ENCODE peak calls at places on chromosomes 5 and 9, in ten cellular contexts. One of them, this sample, is unnamed.

GRCh38 chr5:60487885-60488425 is 212.0 kb downstream of the DEPDC1B start:
- DNase-seq in NCI-H460: peak; percentile 82
- DNase-seq in brain pericyte: no peak
- DNase-seq in suprapubic skin: no peak
- DNase-seq in HuH-7.5: no peak
- DNase-seq in hepatic stellate cell: no peak
- DNase-seq in nephron progenitor cell: no peak
- DNase-seq in stimulated activated CD8-positive, alpha-beta memory T cell treated with anti-CD3 and anti-CD28 coated beads, Interleukin-4, amount 100 ng/mL, for 4 hours: no peak
- DNase-seq in posterior cingulate gyrus: no peak
- DNase-seq in GM03348: peak; percentile 14
- DNase-seq in this sample: no peak

GRCh38 chr5:35230043-35230611 is at the start of gene PRLR:
- DNase-seq in NCI-H460: no peak
- DNase-seq in brain pericyte: no peak
- DNase-seq in suprapubic skin: peak; percentile 72
- DNase-seq in HuH-7.5: peak; percentile 55
- DNase-seq in hepatic stellate cell: peak; percentile 4
- DNase-seq in nephron progenitor cell: peak; percentile 38
- DNase-seq in stimulated activated CD8-positive, alpha-beta memory T cell treated with anti-CD3 and anti-CD28 coated beads, Interleukin-4, amount 100 ng/mL, for 4 hours: no peak
- DNase-seq in posterior cingulate gyrus: no peak
- DNase-seq in GM03348: peak; percentile 60
- DNase-seq in this sample: no peak

GRCh38 chr5:82004511-82004910 is 32.7 kb downstream of the ATG10 start:
- DNase-seq in NCI-H460: no peak
- DNase-seq in brain pericyte: peak; percentile 20
- DNase-seq in suprapubic skin: no peak
- DNase-seq in HuH-7.5: no peak
- DNase-seq in hepatic stellate cell: no peak
- DNase-seq in nephron progenitor cell: no peak
- DNase-seq in stimulated activated CD8-positive, alpha-beta memory T cell treated with anti-CD3 and anti-CD28 coated beads, Interleukin-4, amount 100 ng/mL, for 4 hours: no peak
- DNase-seq in posterior cingulate gyrus: no peak
- DNase-seq in GM03348: no peak
- DNase-seq in this sample: no peak

GRCh38 chr5:139725073-139725830 is 70.4 kb upstream of the PSD2 start:
- DNase-seq in NCI-H460: no peak
- DNase-seq in brain pericyte: no peak
- DNase-seq in suprapubic skin: no peak
- DNase-seq in HuH-7.5: peak; percentile 78
- DNase-seq in hepatic stellate cell: peak; percentile 96
- DNase-seq in nephron progenitor cell: no peak
- DNase-seq in stimulated activated CD8-positive, alpha-beta memory T cell treated with anti-CD3 and anti-CD28 coated beads, Interleukin-4, amount 100 ng/mL, for 4 hours: no peak
- DNase-seq in posterior cingulate gyrus: no peak
- DNase-seq in GM03348: peak; percentile 91
- DNase-seq in this sample: peak; percentile 94

GRCh38 chr5:79728396-79728795 is 38.8 kb downstream of the CMYA5 start:
- DNase-seq in NCI-H460: no peak
- DNase-seq in brain pericyte: no peak
- DNase-seq in suprapubic skin: no peak
- DNase-seq in HuH-7.5: no peak
- DNase-seq in hepatic stellate cell: no peak
- DNase-seq in nephron progenitor cell: no peak
- DNase-seq in stimulated activated CD8-positive, alpha-beta memory T cell treated with anti-CD3 and anti-CD28 coated beads, Interleukin-4, amount 100 ng/mL, for 4 hours: no peak
- DNase-seq in posterior cingulate gyrus: no peak
- DNase-seq in GM03348: no peak
- DNase-seq in this sample: no peak

GRCh38 chr5:39255406-39255805 is 36.0 kb upstream of the FYB1 start:
- DNase-seq in NCI-H460: no peak
- DNase-seq in brain pericyte: no peak
- DNase-seq in suprapubic skin: no peak
- DNase-seq in HuH-7.5: no peak
- DNase-seq in hepatic stellate cell: no peak
- DNase-seq in nephron progenitor cell: no peak
- DNase-seq in stimulated activated CD8-positive, alpha-beta memory T cell treated with anti-CD3 and anti-CD28 coated beads, Interleukin-4, amount 100 ng/mL, for 4 hours: no peak
- DNase-seq in posterior cingulate gyrus: no peak
- DNase-seq in GM03348: no peak
- DNase-seq in this sample: no peak

GRCh38 chr5:55234171-55234700 is 828 bp upstream of the CCNO start:
- DNase-seq in NCI-H460: peak; percentile 7
- DNase-seq in brain pericyte: no peak
- DNase-seq in suprapubic skin: no peak
- DNase-seq in HuH-7.5: no peak
- DNase-seq in hepatic stellate cell: no peak
- DNase-seq in nephron progenitor cell: peak; percentile 37
- DNase-seq in stimulated activated CD8-positive, alpha-beta memory T cell treated with anti-CD3 and anti-CD28 coated beads, Interleukin-4, amount 100 ng/mL, for 4 hours: no peak
- DNase-seq in posterior cingulate gyrus: no peak
- DNase-seq in GM03348: peak; percentile 51
- DNase-seq in this sample: no peak

GRCh38 chr5:55363861-55364260 is 56.1 kb downstream of the MTREX start:
- DNase-seq in NCI-H460: no peak
- DNase-seq in brain pericyte: no peak
- DNase-seq in suprapubic skin: no peak
- DNase-seq in HuH-7.5: no peak
- DNase-seq in hepatic stellate cell: no peak
- DNase-seq in nephron progenitor cell: no peak
- DNase-seq in stimulated activated CD8-positive, alpha-beta memory T cell treated with anti-CD3 and anti-CD28 coated beads, Interleukin-4, amount 100 ng/mL, for 4 hours: no peak
- DNase-seq in posterior cingulate gyrus: no peak
- DNase-seq in GM03348: peak; percentile 34
- DNase-seq in this sample: no peak

GRCh38 chr9:72527801-72528195 is 6.4 kb downstream of the TMC1 start:
- DNase-seq in NCI-H460: no peak
- DNase-seq in brain pericyte: no peak
- DNase-seq in suprapubic skin: no peak
- DNase-seq in HuH-7.5: no peak
- DNase-seq in hepatic stellate cell: no peak
- DNase-seq in nephron progenitor cell: no peak
- DNase-seq in stimulated activated CD8-positive, alpha-beta memory T cell treated with anti-CD3 and anti-CD28 coated beads, Interleukin-4, amount 100 ng/mL, for 4 hours: no peak
- DNase-seq in posterior cingulate gyrus: no peak
- DNase-seq in GM03348: no peak
- DNase-seq in this sample: no peak

GRCh38 chr9:96061293-96061987 is 185.9 kb downstream of the ERCC6L2 start:
- DNase-seq in NCI-H460: peak; percentile 15
- DNase-seq in brain pericyte: no peak
- DNase-seq in suprapubic skin: no peak
- DNase-seq in HuH-7.5: peak; percentile 43
- DNase-seq in hepatic stellate cell: peak; percentile 46
- DNase-seq in nephron progenitor cell: no peak
- DNase-seq in stimulated activated CD8-positive, alpha-beta memory T cell treated with anti-CD3 and anti-CD28 coated beads, Interleukin-4, amount 100 ng/mL, for 4 hours: peak; percentile 14
- DNase-seq in posterior cingulate gyrus: no peak
- DNase-seq in GM03348: peak; percentile 60
- DNase-seq in this sample: peak; percentile 82

GRCh38 chr9:109793196-109793595 is 13.2 kb downstream of the PALM2AKAP2 start:
- DNase-seq in NCI-H460: no peak
- DNase-seq in brain pericyte: peak; percentile 79
- DNase-seq in suprapubic skin: no peak
- DNase-seq in HuH-7.5: no peak
- DNase-seq in hepatic stellate cell: peak; percentile 83
- DNase-seq in nephron progenitor cell: no peak
- DNase-seq in stimulated activated CD8-positive, alpha-beta memory T cell treated with anti-CD3 and anti-CD28 coated beads, Interleukin-4, amount 100 ng/mL, for 4 hours: no peak
- DNase-seq in posterior cingulate gyrus: no peak
- DNase-seq in GM03348: peak; percentile 91
- DNase-seq in this sample: no peak

GRCh38 chr5:174310243-174310642 is 264.7 kb downstream of the NSG2 start:
- DNase-seq in NCI-H460: no peak
- DNase-seq in brain pericyte: no peak
- DNase-seq in suprapubic skin: no peak
- DNase-seq in HuH-7.5: no peak
- DNase-seq in hepatic stellate cell: no peak
- DNase-seq in nephron progenitor cell: no peak
- DNase-seq in stimulated activated CD8-positive, alpha-beta memory T cell treated with anti-CD3 and anti-CD28 coated beads, Interleukin-4, amount 100 ng/mL, for 4 hours: no peak
- DNase-seq in posterior cingulate gyrus: no peak
- DNase-seq in GM03348: no peak
- DNase-seq in this sample: peak; percentile 37

GRCh38 chr5:167158588-167158987 is 1132.9 kb upstream of the WWC1 start:
- DNase-seq in NCI-H460: no peak
- DNase-seq in brain pericyte: no peak
- DNase-seq in suprapubic skin: no peak
- DNase-seq in HuH-7.5: no peak
- DNase-seq in hepatic stellate cell: no peak
- DNase-seq in nephron progenitor cell: no peak
- DNase-seq in stimulated activated CD8-positive, alpha-beta memory T cell treated with anti-CD3 and anti-CD28 coated beads, Interleukin-4, amount 100 ng/mL, for 4 hours: no peak
- DNase-seq in posterior cingulate gyrus: no peak
- DNase-seq in GM03348: no peak
- DNase-seq in this sample: no peak

GRCh38 chr5:15501057-15501791 is 1.2 kb downstream of the FBXL7 start:
- DNase-seq in NCI-H460: peak; percentile 45
- DNase-seq in brain pericyte: no peak
- DNase-seq in suprapubic skin: peak; percentile 75
- DNase-seq in HuH-7.5: no peak
- DNase-seq in hepatic stellate cell: peak; percentile 66
- DNase-seq in nephron progenitor cell: peak; percentile 67
- DNase-seq in stimulated activated CD8-positive, alpha-beta memory T cell treated with anti-CD3 and anti-CD28 coated beads, Interleukin-4, amount 100 ng/mL, for 4 hours: no peak
- DNase-seq in posterior cingulate gyrus: no peak
- DNase-seq in GM03348: peak; percentile 85
- DNase-seq in this sample: peak; percentile 82

GRCh38 chr9:35996358-35996970 is 38.5 kb upstream of the OR2S2 start:
- DNase-seq in NCI-H460: no peak
- DNase-seq in brain pericyte: no peak
- DNase-seq in suprapubic skin: no peak
- DNase-seq in HuH-7.5: no peak
- DNase-seq in hepatic stellate cell: no peak
- DNase-seq in nephron progenitor cell: no peak
- DNase-seq in stimulated activated CD8-positive, alpha-beta memory T cell treated with anti-CD3 and anti-CD28 coated beads, Interleukin-4, amount 100 ng/mL, for 4 hours: no peak
- DNase-seq in posterior cingulate gyrus: no peak
- DNase-seq in GM03348: peak; percentile 44
- DNase-seq in this sample: no peak

GRCh38 chr5:143182901-143183820 is 220.3 kb downstream of the NR3C1 start:
- DNase-seq in NCI-H460: no peak
- DNase-seq in brain pericyte: no peak
- DNase-seq in suprapubic skin: no peak
- DNase-seq in HuH-7.5: peak; percentile 16
- DNase-seq in hepatic stellate cell: no peak
- DNase-seq in nephron progenitor cell: no peak
- DNase-seq in stimulated activated CD8-positive, alpha-beta memory T cell treated with anti-CD3 and anti-CD28 coated beads, Interleukin-4, amount 100 ng/mL, for 4 hours: peak; percentile 8
- DNase-seq in posterior cingulate gyrus: peak; percentile 63
- DNase-seq in GM03348: no peak
- DNase-seq in this sample: no peak

GRCh38 chr5:158966691-158967090 is 133.0 kb downstream of the EBF1 start:
- DNase-seq in NCI-H460: no peak
- DNase-seq in brain pericyte: no peak
- DNase-seq in suprapubic skin: no peak
- DNase-seq in HuH-7.5: no peak
- DNase-seq in hepatic stellate cell: no peak
- DNase-seq in nephron progenitor cell: no peak
- DNase-seq in stimulated activated CD8-positive, alpha-beta memory T cell treated with anti-CD3 and anti-CD28 coated beads, Interleukin-4, amount 100 ng/mL, for 4 hours: no peak
- DNase-seq in posterior cingulate gyrus: no peak
- DNase-seq in GM03348: no peak
- DNase-seq in this sample: no peak

GRCh38 chr5:146533260-146533857 is 17.4 kb upstream of the GPR151 start:
- DNase-seq in NCI-H460: peak; percentile 80
- DNase-seq in brain pericyte: no peak
- DNase-seq in suprapubic skin: no peak
- DNase-seq in HuH-7.5: peak; percentile 47
- DNase-seq in hepatic stellate cell: peak; percentile 32
- DNase-seq in nephron progenitor cell: peak; percentile 82
- DNase-seq in stimulated activated CD8-positive, alpha-beta memory T cell treated with anti-CD3 and anti-CD28 coated beads, Interleukin-4, amount 100 ng/mL, for 4 hours: peak; percentile 42
- DNase-seq in posterior cingulate gyrus: peak; percentile 47
- DNase-seq in GM03348: peak; percentile 68
- DNase-seq in this sample: peak; percentile 84

GRCh38 chr5:68086857-68087256 is 128.7 kb upstream of the PIK3R1 start:
- DNase-seq in NCI-H460: no peak
- DNase-seq in brain pericyte: no peak
- DNase-seq in suprapubic skin: no peak
- DNase-seq in HuH-7.5: no peak
- DNase-seq in hepatic stellate cell: no peak
- DNase-seq in nephron progenitor cell: no peak
- DNase-seq in stimulated activated CD8-positive, alpha-beta memory T cell treated with anti-CD3 and anti-CD28 coated beads, Interleukin-4, amount 100 ng/mL, for 4 hours: no peak
- DNase-seq in posterior cingulate gyrus: no peak
- DNase-seq in GM03348: peak; percentile 79
- DNase-seq in this sample: peak; percentile 80

GRCh38 chr5:102152906-102153787 is 142.9 kb downstream of the SLCO4C1 start:
- DNase-seq in NCI-H460: peak; percentile 58
- DNase-seq in brain pericyte: no peak
- DNase-seq in suprapubic skin: no peak
- DNase-seq in HuH-7.5: peak; percentile 24
- DNase-seq in hepatic stellate cell: no peak
- DNase-seq in nephron progenitor cell: peak; percentile 22
- DNase-seq in stimulated activated CD8-positive, alpha-beta memory T cell treated with anti-CD3 and anti-CD28 coated beads, Interleukin-4, amount 100 ng/mL, for 4 hours: no peak
- DNase-seq in posterior cingulate gyrus: no peak
- DNase-seq in GM03348: peak; percentile 15
- DNase-seq in this sample: no peak

GRCh38 chr9:22446950-22447606 is 454 bp downstream of the DMRTA1 start:
- DNase-seq in NCI-H460: peak; percentile 61
- DNase-seq in brain pericyte: no peak
- DNase-seq in suprapubic skin: no peak
- DNase-seq in HuH-7.5: peak; percentile 43
- DNase-seq in hepatic stellate cell: peak; percentile 50
- DNase-seq in nephron progenitor cell: peak; percentile 82
- DNase-seq in stimulated activated CD8-positive, alpha-beta memory T cell treated with anti-CD3 and anti-CD28 coated beads, Interleukin-4, amount 100 ng/mL, for 4 hours: no peak
- DNase-seq in posterior cingulate gyrus: peak; percentile 46
- DNase-seq in GM03348: peak; percentile 44
- DNase-seq in this sample: peak; percentile 80

GRCh38 chr9:107730691-107731090 is 241.1 kb upstream of the KLF4 start:
- DNase-seq in NCI-H460: no peak
- DNase-seq in brain pericyte: no peak
- DNase-seq in suprapubic skin: no peak
- DNase-seq in HuH-7.5: no peak
- DNase-seq in hepatic stellate cell: no peak
- DNase-seq in nephron progenitor cell: no peak
- DNase-seq in stimulated activated CD8-positive, alpha-beta memory T cell treated with anti-CD3 and anti-CD28 coated beads, Interleukin-4, amount 100 ng/mL, for 4 hours: no peak
- DNase-seq in posterior cingulate gyrus: no peak
- DNase-seq in GM03348: no peak
- DNase-seq in this sample: no peak

GRCh38 chr5:42781584-42781983 is 25.0 kb downstream of the CCDC152 start:
- DNase-seq in NCI-H460: no peak
- DNase-seq in brain pericyte: no peak
- DNase-seq in suprapubic skin: no peak
- DNase-seq in HuH-7.5: no peak
- DNase-seq in hepatic stellate cell: no peak
- DNase-seq in nephron progenitor cell: no peak
- DNase-seq in stimulated activated CD8-positive, alpha-beta memory T cell treated with anti-CD3 and anti-CD28 coated beads, Interleukin-4, amount 100 ng/mL, for 4 hours: no peak
- DNase-seq in posterior cingulate gyrus: no peak
- DNase-seq in GM03348: no peak
- DNase-seq in this sample: no peak

GRCh38 chr5:38921174-38921573 is 75.4 kb downstream of the OSMR start:
- DNase-seq in NCI-H460: no peak
- DNase-seq in brain pericyte: no peak
- DNase-seq in suprapubic skin: no peak
- DNase-seq in HuH-7.5: no peak
- DNase-seq in hepatic stellate cell: no peak
- DNase-seq in nephron progenitor cell: peak; percentile 62
- DNase-seq in stimulated activated CD8-positive, alpha-beta memory T cell treated with anti-CD3 and anti-CD28 coated beads, Interleukin-4, amount 100 ng/mL, for 4 hours: no peak
- DNase-seq in posterior cingulate gyrus: no peak
- DNase-seq in GM03348: no peak
- DNase-seq in this sample: no peak

GRCh38 chr5:2011481-2012411 is 129.0 kb upstream of the IRX4 start:
- DNase-seq in NCI-H460: no peak
- DNase-seq in brain pericyte: no peak
- DNase-seq in suprapubic skin: no peak
- DNase-seq in HuH-7.5: no peak
- DNase-seq in hepatic stellate cell: no peak
- DNase-seq in nephron progenitor cell: no peak
- DNase-seq in stimulated activated CD8-positive, alpha-beta memory T cell treated with anti-CD3 and anti-CD28 coated beads, Interleukin-4, amount 100 ng/mL, for 4 hours: no peak
- DNase-seq in posterior cingulate gyrus: no peak
- DNase-seq in GM03348: no peak
- DNase-seq in this sample: no peak

GRCh38 chr9:2053883-2054845 is 39.0 kb downstream of the SMARCA2 start:
- DNase-seq in NCI-H460: no peak
- DNase-seq in brain pericyte: no peak
- DNase-seq in suprapubic skin: no peak
- DNase-seq in HuH-7.5: no peak
- DNase-seq in hepatic stellate cell: no peak
- DNase-seq in nephron progenitor cell: peak; percentile 7
- DNase-seq in stimulated activated CD8-positive, alpha-beta memory T cell treated with anti-CD3 and anti-CD28 coated beads, Interleukin-4, amount 100 ng/mL, for 4 hours: peak; percentile 18
- DNase-seq in posterior cingulate gyrus: no peak
- DNase-seq in GM03348: peak; percentile 37
- DNase-seq in this sample: no peak

GRCh38 chr9:91312717-91313325 is 48.9 kb downstream of the AUH start:
- DNase-seq in NCI-H460: no peak
- DNase-seq in brain pericyte: no peak
- DNase-seq in suprapubic skin: no peak
- DNase-seq in HuH-7.5: no peak
- DNase-seq in hepatic stellate cell: no peak
- DNase-seq in nephron progenitor cell: no peak
- DNase-seq in stimulated activated CD8-positive, alpha-beta memory T cell treated with anti-CD3 and anti-CD28 coated beads, Interleukin-4, amount 100 ng/mL, for 4 hours: no peak
- DNase-seq in posterior cingulate gyrus: no peak
- DNase-seq in GM03348: no peak
- DNase-seq in this sample: no peak

GRCh38 chr5:178673801-178674200 is 47.0 kb upstream of the CLK4 start:
- DNase-seq in NCI-H460: no peak
- DNase-seq in brain pericyte: no peak
- DNase-seq in suprapubic skin: no peak
- DNase-seq in HuH-7.5: no peak
- DNase-seq in hepatic stellate cell: no peak
- DNase-seq in nephron progenitor cell: no peak
- DNase-seq in stimulated activated CD8-positive, alpha-beta memory T cell treated with anti-CD3 and anti-CD28 coated beads, Interleukin-4, amount 100 ng/mL, for 4 hours: no peak
- DNase-seq in posterior cingulate gyrus: no peak
- DNase-seq in GM03348: no peak
- DNase-seq in this sample: no peak

This sample was measured in posterior vena cava.